ENCODE peak calls at places on chromosomes 1 and 21, in four cellular contexts. One of them, this sample, is unnamed.

GRCh38 chr21:37582613-37583012 is 216.0 kb downstream of the DYRK1A start:
- DNase-seq in fibroblast of the aortic adventitia: peak
- DNase-seq in psoas muscle: no peak
- DNase-seq in dorsolateral prefrontal cortex: no peak
- DNase-seq in this sample: peak

GRCh38 chr1:22547186-22547817 is 16.0 kb upstream of the EPHA8 start:
- DNase-seq in dorsolateral prefrontal cortex: no peak
- DNase-seq in psoas muscle: no peak
- DNase-seq in fibroblast of the aortic adventitia: no peak
- DNase-seq in this sample: no peak

GRCh38 chr1:206946261-206946660 is at the start of gene PIGR:
- DNase-seq in dorsolateral prefrontal cortex: no peak
- DNase-seq in fibroblast of the aortic adventitia: no peak
- DNase-seq in psoas muscle: no peak
- DNase-seq in this sample: no peak

GRCh38 chr1:227729144-227729880 is 5.8 kb downstream of the JMJD4 start:
- DNase-seq in psoas muscle: no peak
- DNase-seq in fibroblast of the aortic adventitia: no peak
- DNase-seq in dorsolateral prefrontal cortex: no peak
- DNase-seq in this sample: peak

GRCh38 chr1:50348449-50349241 is 74.6 kb downstream of the DMRTA2 start:
- DNase-seq in psoas muscle: peak
- DNase-seq in fibroblast of the aortic adventitia: peak
- DNase-seq in dorsolateral prefrontal cortex: no peak
- DNase-seq in this sample: peak

GRCh38 chr1:2554621-2555387 is 1.4 kb upstream of the TNFRSF14 start:
- DNase-seq in fibroblast of the aortic adventitia: no peak
- DNase-seq in dorsolateral prefrontal cortex: no peak
- DNase-seq in psoas muscle: no peak
- DNase-seq in this sample: peak

GRCh38 chr1:6440198-6441126 is 15.9 kb downstream of the ESPN start:
- DNase-seq in dorsolateral prefrontal cortex: no peak
- DNase-seq in psoas muscle: no peak
- DNase-seq in fibroblast of the aortic adventitia: no peak
- DNase-seq in this sample: no peak

GRCh38 chr1:12339410-12339809 is 109.6 kb downstream of the VPS13D start:
- DNase-seq in dorsolateral prefrontal cortex: no peak
- DNase-seq in fibroblast of the aortic adventitia: no peak
- DNase-seq in psoas muscle: no peak
- DNase-seq in this sample: no peak

GRCh38 chr1:17826165-17826488 is 71.0 kb downstream of the ACTL8 start:
- DNase-seq in fibroblast of the aortic adventitia: peak
- DNase-seq in psoas muscle: peak
- DNase-seq in dorsolateral prefrontal cortex: peak
- DNase-seq in this sample: no peak

GRCh38 chr1:64171797-64172281 is 31.6 kb upstream of the UBE2U start:
- DNase-seq in fibroblast of the aortic adventitia: peak
- DNase-seq in dorsolateral prefrontal cortex: no peak
- DNase-seq in psoas muscle: no peak
- DNase-seq in this sample: no peak

GRCh38 chr1:209652873-209653401 is 712 bp upstream of the LAMB3 start:
- DNase-seq in dorsolateral prefrontal cortex: peak
- DNase-seq in psoas muscle: peak
- DNase-seq in fibroblast of the aortic adventitia: peak
- DNase-seq in this sample: no peak

GRCh38 chr1:73674945-73675561 is 522.9 kb downstream of the LRRIQ3 start:
- DNase-seq in psoas muscle: no peak
- DNase-seq in dorsolateral prefrontal cortex: no peak
- DNase-seq in fibroblast of the aortic adventitia: peak
- DNase-seq in this sample: no peak

GRCh38 chr1:214476229-214476957 is 75.0 kb downstream of the PTPN14 start:
- DNase-seq in dorsolateral prefrontal cortex: no peak
- DNase-seq in fibroblast of the aortic adventitia: no peak
- DNase-seq in psoas muscle: no peak
- DNase-seq in this sample: no peak

GRCh38 chr1:90558754-90559378 is 158.2 kb downstream of the BARHL2 start:
- DNase-seq in dorsolateral prefrontal cortex: no peak
- DNase-seq in psoas muscle: no peak
- DNase-seq in fibroblast of the aortic adventitia: no peak
- DNase-seq in this sample: no peak

GRCh38 chr21:25273945-25274344 is 333.3 kb downstream of the MRPL39 start:
- DNase-seq in dorsolateral prefrontal cortex: no peak
- DNase-seq in fibroblast of the aortic adventitia: no peak
- DNase-seq in psoas muscle: no peak
- DNase-seq in this sample: no peak

GRCh38 chr1:94537254-94537653 is 4.3 kb downstream of the F3 start:
- DNase-seq in fibroblast of the aortic adventitia: no peak
- DNase-seq in dorsolateral prefrontal cortex: no peak
- DNase-seq in psoas muscle: no peak
- DNase-seq in this sample: no peak
- H3K4me3 ChIP-seq in fibroblast of the aortic adventitia: no peak
- H3K4me3 ChIP-seq in dorsolateral prefrontal cortex: peak
- H3K4me3 ChIP-seq in psoas muscle: no peak
- H3K4me3 ChIP-seq in this sample: peak

DNA sequence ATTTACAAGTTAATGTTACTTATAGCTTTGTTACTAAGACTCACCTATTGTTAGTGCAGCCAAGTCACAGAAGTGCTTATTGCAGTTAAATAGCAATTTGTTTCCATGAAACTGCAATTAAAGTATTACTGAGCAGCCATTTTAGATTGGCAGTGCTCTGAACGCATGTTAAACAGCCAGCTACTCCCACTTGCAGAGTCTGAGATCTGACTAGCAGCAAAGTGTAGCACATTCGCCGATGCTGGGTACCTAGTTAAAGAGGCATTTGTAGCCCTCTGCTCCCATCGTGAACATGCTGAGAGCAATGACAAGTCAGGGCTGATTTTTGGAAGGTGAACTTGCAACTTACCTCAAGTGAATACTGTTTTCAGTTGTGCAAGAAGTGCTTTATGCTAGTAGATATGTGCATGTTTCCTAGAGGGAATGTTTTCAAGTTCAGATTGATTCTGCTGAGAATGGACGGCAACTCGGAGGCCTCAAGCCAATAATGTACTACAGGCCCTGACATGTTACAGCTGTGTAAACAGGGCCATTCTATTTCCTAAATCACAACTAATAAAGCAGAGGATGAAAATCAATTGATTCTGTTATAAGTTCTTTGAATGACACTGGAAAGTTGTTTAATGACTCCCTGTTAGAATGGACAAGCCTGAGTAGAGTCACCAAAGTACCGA is 19.8 kb downstream of the LMO4 start:
- DNase-seq in dorsolateral prefrontal cortex: no peak
- DNase-seq in fibroblast of the aortic adventitia: no peak
- DNase-seq in psoas muscle: no peak
- DNase-seq in this sample: peak
- TF ChIP-seq CTCF in dorsolateral prefrontal cortex: no peak
- TF ChIP-seq CTCF in fibroblast of the aortic adventitia: no peak
- TF ChIP-seq CTCF in psoas muscle: no peak
- TF ChIP-seq CTCF in this sample: no peak

DNA sequence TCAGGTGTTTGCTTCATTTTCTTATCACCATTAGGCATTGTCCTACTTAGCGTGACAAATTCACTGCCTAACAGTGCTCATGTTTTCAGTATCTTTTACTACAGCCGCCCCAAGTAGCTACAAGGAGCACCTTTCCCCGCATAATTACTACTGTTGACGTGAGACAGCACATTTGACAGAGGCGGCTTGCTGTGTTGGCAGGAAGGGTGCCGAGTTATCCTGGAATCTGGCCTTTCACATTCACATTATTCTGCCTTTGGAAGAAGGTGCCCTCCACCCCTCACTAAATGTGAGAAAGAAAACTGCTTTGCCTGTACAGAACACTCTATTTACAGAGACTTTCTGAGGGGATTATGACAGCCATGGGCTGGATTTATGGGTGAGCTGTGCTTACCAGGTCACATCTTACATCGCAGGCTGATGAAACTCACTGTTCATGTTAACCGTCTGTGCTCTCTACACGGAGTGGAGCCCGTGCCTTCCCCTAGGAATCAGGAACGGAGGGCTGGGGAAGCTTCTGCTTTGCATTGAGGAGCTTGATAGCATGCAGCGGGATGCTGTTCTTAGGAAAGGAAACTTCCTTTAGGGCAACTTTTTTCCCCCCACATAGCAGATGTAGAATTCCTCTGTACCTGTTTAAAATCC is 148.0 kb upstream of the ZRANB2 start:
- DNase-seq in fibroblast of the aortic adventitia: no peak
- DNase-seq in psoas muscle: no peak
- DNase-seq in dorsolateral prefrontal cortex: no peak
- DNase-seq in this sample: no peak
- H3K4me3 ChIP-seq in fibroblast of the aortic adventitia: no peak
- H3K4me3 ChIP-seq in psoas muscle: no peak
- H3K4me3 ChIP-seq in dorsolateral prefrontal cortex: no peak
- H3K4me3 ChIP-seq in this sample: no peak

GRCh38 chr1:190754769-190755168 is 277.1 kb upstream of the BRINP3 start:
- DNase-seq in psoas muscle: no peak
- DNase-seq in fibroblast of the aortic adventitia: peak
- DNase-seq in dorsolateral prefrontal cortex: no peak
- DNase-seq in this sample: peak
- TF ChIP-seq CTCF in psoas muscle: no peak
- TF ChIP-seq CTCF in fibroblast of the aortic adventitia: no peak
- TF ChIP-seq CTCF in dorsolateral prefrontal cortex: no peak
- TF ChIP-seq CTCF in this sample: no peak

GRCh38 chr21:45108808-45109800 is 34.7 kb downstream of the ADARB1 start:
- DNase-seq in dorsolateral prefrontal cortex: no peak
- DNase-seq in psoas muscle: no peak
- DNase-seq in fibroblast of the aortic adventitia: no peak
- DNase-seq in this sample: no peak

GRCh38 chr21:45108034-45108790 is 33.8 kb downstream of the ADARB1 start:
- DNase-seq in fibroblast of the aortic adventitia: no peak
- DNase-seq in dorsolateral prefrontal cortex: no peak
- DNase-seq in psoas muscle: no peak
- DNase-seq in this sample: no peak

GRCh38 chr21:45110873-45111624 is 36.7 kb downstream of the ADARB1 start:
- DNase-seq in fibroblast of the aortic adventitia: no peak
- DNase-seq in psoas muscle: no peak
- DNase-seq in dorsolateral prefrontal cortex: no peak
- DNase-seq in this sample: no peak

GRCh38 chr21:45111703-45112102 is 37.3 kb downstream of the ADARB1 start:
- DNase-seq in psoas muscle: no peak
- DNase-seq in dorsolateral prefrontal cortex: no peak
- DNase-seq in fibroblast of the aortic adventitia: no peak
- DNase-seq in this sample: no peak

GRCh38 chr21:45109831-45110492 is 35.6 kb downstream of the ADARB1 start:
- DNase-seq in fibroblast of the aortic adventitia: no peak
- DNase-seq in dorsolateral prefrontal cortex: no peak
- DNase-seq in psoas muscle: no peak
- DNase-seq in this sample: no peak
- H3K4me3 ChIP-seq in fibroblast of the aortic adventitia: no peak
- H3K4me3 ChIP-seq in dorsolateral prefrontal cortex: peak
- H3K4me3 ChIP-seq in psoas muscle: peak
- H3K4me3 ChIP-seq in this sample: no peak

GRCh38 chr1:179706339-179706941 is 36.7 kb upstream of the FAM163A start:
- DNase-seq in fibroblast of the aortic adventitia: peak
- DNase-seq in dorsolateral prefrontal cortex: peak
- DNase-seq in psoas muscle: no peak
- DNase-seq in this sample: peak
- TF ChIP-seq CTCF in fibroblast of the aortic adventitia: peak
- TF ChIP-seq CTCF in dorsolateral prefrontal cortex: peak
- TF ChIP-seq CTCF in psoas muscle: peak
- TF ChIP-seq CTCF in this sample: peak

GRCh38 chr1:3746389-3746783 is 5.9 kb upstream of the CCDC27 start:
- DNase-seq in dorsolateral prefrontal cortex: no peak
- DNase-seq in fibroblast of the aortic adventitia: no peak
- DNase-seq in psoas muscle: no peak
- DNase-seq in this sample: peak

GRCh38 chr1:3749512-3749911 is 2.7 kb upstream of the CCDC27 start:
- DNase-seq in dorsolateral prefrontal cortex: no peak
- DNase-seq in fibroblast of the aortic adventitia: no peak
- DNase-seq in psoas muscle: no peak
- DNase-seq in this sample: no peak

GRCh38 chr1:3747522-3747848 is 4.8 kb upstream of the CCDC27 start:
- DNase-seq in dorsolateral prefrontal cortex: no peak
- DNase-seq in fibroblast of the aortic adventitia: no peak
- DNase-seq in psoas muscle: no peak
- DNase-seq in this sample: no peak

GRCh38 chr1:3746784-3747521 is 5.3 kb upstream of the CCDC27 start:
- DNase-seq in dorsolateral prefrontal cortex: peak
- DNase-seq in fibroblast of the aortic adventitia: peak
- DNase-seq in psoas muscle: peak
- DNase-seq in this sample: peak

DNA sequence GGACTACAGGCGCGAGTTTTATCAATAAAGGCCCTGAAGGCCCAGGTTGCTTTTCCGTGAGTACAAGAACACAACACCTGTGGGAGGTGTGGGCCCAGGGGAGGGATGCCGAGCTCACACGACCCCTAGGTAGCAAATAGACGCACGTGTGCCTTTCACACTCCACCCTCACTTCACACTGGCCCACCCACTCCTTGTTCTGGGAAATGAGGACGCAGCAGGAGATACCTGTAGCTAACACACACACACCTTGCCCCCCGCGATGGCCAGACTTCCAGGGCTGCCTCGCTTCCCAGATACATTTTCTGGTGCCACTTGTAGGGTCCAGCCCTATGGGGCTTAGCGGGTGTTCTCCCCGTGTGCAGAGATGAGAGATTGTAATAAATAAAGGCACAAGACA is 4.3 kb upstream of the CCDC27 start:
- DNase-seq in dorsolateral prefrontal cortex: no peak
- DNase-seq in psoas muscle: no peak
- DNase-seq in fibroblast of the aortic adventitia: no peak
- DNase-seq in this sample: no peak
- H3K4me3 ChIP-seq in dorsolateral prefrontal cortex: peak
- H3K4me3 ChIP-seq in psoas muscle: peak
- H3K4me3 ChIP-seq in fibroblast of the aortic adventitia: peak
- H3K4me3 ChIP-seq in this sample: peak

GRCh38 chr1:243982451-243983018 is 68.5 kb upstream of the ZBTB18 start:
- DNase-seq in psoas muscle: no peak
- DNase-seq in fibroblast of the aortic adventitia: no peak
- DNase-seq in dorsolateral prefrontal cortex: no peak
- DNase-seq in this sample: no peak
- TF ChIP-seq CTCF in psoas muscle: no peak
- TF ChIP-seq CTCF in fibroblast of the aortic adventitia: no peak
- TF ChIP-seq CTCF in dorsolateral prefrontal cortex: no peak
- TF ChIP-seq CTCF in this sample: no peak

This sample was measured in foreskin fibroblast.